ENCODE peak calls at places on chromosomes 4 and X, in five cellular contexts. I, M, K, R and Y are unnamed samples.

GRCh38 chrX:41043950-41044349 is 41.3 kb upstream of the USP9X start:
- DNase-seq in I (peak), R (no peak), M (no peak), K (no peak), Y (no peak)

GRCh38 chr4:159400782-159401712 is 298.2 kb downstream of the RAPGEF2 start:
- DNase-seq in R (no peak), M (no peak), K (no peak), I (no peak), Y (no peak)

GRCh38 chr4:10891866-10892265 is 207.3 kb upstream of the CLNK start:
- DNase-seq in K (peak), I (no peak), M (no peak), R (no peak), Y (no peak)

GRCh38 chr4:180828455-180829018 is 1414.7 kb upstream of the TENM3 start:
- DNase-seq in R (no peak), K (peak), I (no peak), M (no peak), Y (no peak)

GRCh38 chr4:44160776-44161377 is 287.7 kb downstream of the KCTD8 start:
- DNase-seq in M (no peak), R (no peak), K (no peak), I (peak), Y (no peak)

GRCh38 chrX:54473993-54474859 is 21.8 kb downstream of the FGD1 start:
- DNase-seq in R (no peak), I (no peak), K (no peak), M (no peak), Y (no peak)

GRCh38 chr4:183797445-183798248 is 107.5 kb upstream of the STOX2 start:
- DNase-seq in I (peak), R (no peak), M (no peak), K (no peak), Y (no peak)

GRCh38 chr4:95693594-95693993 is 144.8 kb upstream of the UNC5C start:
- DNase-seq in M (no peak), I (peak), R (no peak), K (no peak), Y (no peak)

GRCh38 chr4:1494416-1495315 is 88.4 kb upstream of the NKX1-1 start:
- DNase-seq in R (no peak), I (no peak), M (no peak), K (no peak), Y (no peak)

GRCh38 chr4:180947421-180947820 is 1295.8 kb upstream of the TENM3 start:
- DNase-seq in R (no peak), I (no peak), M (no peak), K (peak), Y (no peak)